ENCODE peak calls at places on chromosome 7, in eight cellular contexts. One of them, this sample, is unnamed.

GRCh38 chr7:131636092-131636491 is 79.7 kb upstream of the PODXL start:
- DNase-seq in COR-L47: no peak
- DNase-seq in T-helper 17 cell: no peak
- DNase-seq in lower lobe of right lung: no peak
- DNase-seq in ovary: no peak
- DNase-seq in GM20000: no peak
- DNase-seq in WERI-Rb-1: no peak
- DNase-seq in CD8-positive, alpha-beta memory T cell: no peak
- DNase-seq in this sample: no peak

GRCh38 chr7:145184956-145185355 is 349.1 kb upstream of the TPK1 start:
- DNase-seq in COR-L47: no peak
- DNase-seq in T-helper 17 cell: no peak
- DNase-seq in lower lobe of right lung: no peak
- DNase-seq in ovary: no peak
- DNase-seq in GM20000: no peak
- DNase-seq in WERI-Rb-1: no peak
- DNase-seq in CD8-positive, alpha-beta memory T cell: no peak
- DNase-seq in this sample: no peak

GRCh38 chr7:95104739-95105138 is 197.3 kb downstream of the PPP1R9A start:
- DNase-seq in COR-L47: peak; percentile 4
- DNase-seq in T-helper 17 cell: no peak
- DNase-seq in lower lobe of right lung: no peak
- DNase-seq in ovary: no peak
- DNase-seq in GM20000: no peak
- DNase-seq in WERI-Rb-1: no peak
- DNase-seq in CD8-positive, alpha-beta memory T cell: no peak
- DNase-seq in this sample: no peak

GRCh38 chr7:4227105-4228010 is 454.7 kb upstream of the FOXK1 start:
- DNase-seq in COR-L47: no peak
- DNase-seq in T-helper 17 cell: no peak
- DNase-seq in lower lobe of right lung: no peak
- DNase-seq in ovary: no peak
- DNase-seq in GM20000: no peak
- DNase-seq in WERI-Rb-1: peak; percentile 18
- DNase-seq in CD8-positive, alpha-beta memory T cell: no peak
- DNase-seq in this sample: no peak

GRCh38 chr7:38169862-38170261 is 8.2 kb upstream of the STARD3NL start:
- DNase-seq in COR-L47: no peak
- DNase-seq in T-helper 17 cell: no peak
- DNase-seq in lower lobe of right lung: no peak
- DNase-seq in ovary: no peak
- DNase-seq in GM20000: no peak
- DNase-seq in WERI-Rb-1: no peak
- DNase-seq in CD8-positive, alpha-beta memory T cell: no peak
- DNase-seq in this sample: no peak

GRCh38 chr7:155975490-155975889 is 163.2 kb upstream of the SHH start:
- DNase-seq in COR-L47: no peak
- DNase-seq in T-helper 17 cell: no peak
- DNase-seq in lower lobe of right lung: no peak
- DNase-seq in ovary: peak; percentile 1
- DNase-seq in GM20000: no peak
- DNase-seq in WERI-Rb-1: no peak
- DNase-seq in CD8-positive, alpha-beta memory T cell: no peak
- DNase-seq in this sample: no peak

GRCh38 chr7:112173214-112173905 is 32.8 kb downstream of the DOCK4 start:
- DNase-seq in COR-L47: peak; percentile 74
- DNase-seq in T-helper 17 cell: no peak
- DNase-seq in lower lobe of right lung: no peak
- DNase-seq in ovary: no peak
- DNase-seq in GM20000: no peak
- DNase-seq in WERI-Rb-1: peak; percentile 18
- DNase-seq in CD8-positive, alpha-beta memory T cell: no peak
- DNase-seq in this sample: no peak

GRCh38 chr7:74183653-74184450 is 9.7 kb downstream of the EIF4H start:
- DNase-seq in COR-L47: peak; percentile 7
- DNase-seq in T-helper 17 cell: no peak
- DNase-seq in lower lobe of right lung: no peak
- DNase-seq in ovary: no peak
- DNase-seq in GM20000: peak; percentile 44
- DNase-seq in WERI-Rb-1: peak; percentile 36
- DNase-seq in CD8-positive, alpha-beta memory T cell: no peak
- DNase-seq in this sample: peak; percentile 20

GRCh38 chr7:29639887-29640600 is 76.4 kb downstream of the PRR15 start:
- DNase-seq in COR-L47: peak; percentile 83
- DNase-seq in T-helper 17 cell: no peak
- DNase-seq in lower lobe of right lung: no peak
- DNase-seq in ovary: no peak
- DNase-seq in GM20000: no peak
- DNase-seq in WERI-Rb-1: no peak
- DNase-seq in CD8-positive, alpha-beta memory T cell: no peak
- DNase-seq in this sample: no peak

GRCh38 chr7:128259131-128260056 is 18.3 kb downstream of the LEP start:
- DNase-seq in COR-L47: no peak
- DNase-seq in T-helper 17 cell: no peak
- DNase-seq in lower lobe of right lung: peak; percentile 67
- DNase-seq in ovary: no peak
- DNase-seq in GM20000: no peak
- DNase-seq in WERI-Rb-1: peak; percentile 76
- DNase-seq in CD8-positive, alpha-beta memory T cell: no peak
- DNase-seq in this sample: no peak

GRCh38 chr7:73770002-73770859 is at the start of gene CLDN3:
- DNase-seq in COR-L47: peak; percentile 97
- DNase-seq in T-helper 17 cell: no peak
- DNase-seq in lower lobe of right lung: peak; percentile 93
- DNase-seq in ovary: no peak
- DNase-seq in GM20000: peak; percentile 56
- DNase-seq in WERI-Rb-1: peak; percentile 87
- DNase-seq in CD8-positive, alpha-beta memory T cell: peak; percentile 8
- DNase-seq in this sample: no peak

GRCh38 chr7:74220229-74220628 is 10.4 kb downstream of the LAT2 start:
- DNase-seq in COR-L47: no peak
- DNase-seq in T-helper 17 cell: no peak
- DNase-seq in lower lobe of right lung: no peak
- DNase-seq in ovary: no peak
- DNase-seq in GM20000: no peak
- DNase-seq in WERI-Rb-1: peak; percentile 25
- DNase-seq in CD8-positive, alpha-beta memory T cell: no peak
- DNase-seq in this sample: no peak